ENCODE peak calls at places on chromosomes 5 and 9, in seven cellular contexts. One of them, this sample, is unnamed.

GRCh38 chr5:96962540-96962991 is 26.7 kb downstream of the LNPEP start:
- DNase-seq in M059J: no peak
- DNase-seq in EH: peak
- DNase-seq in activated effector memory CD4-positive, alpha-beta T cell treated with Interleukin-2 at 50 U/mL for 16 hours: no peak
- DNase-seq in GM23248: no peak
- DNase-seq in heart right ventricle: no peak
- DNase-seq in activated CD8-positive, alpha-beta memory T cell treated with anti-CD3 and anti-CD28 coated beads, Interleukin-2, amount 10 ng/mL, durations not matched to agents 7 days and 5 days: no peak
- DNase-seq in this sample: no peak

GRCh38 chr5:164784230-164784629 is 1278.8 kb downstream of the MAT2B start:
- DNase-seq in M059J: no peak
- DNase-seq in EH: no peak
- DNase-seq in activated effector memory CD4-positive, alpha-beta T cell treated with Interleukin-2 at 50 U/mL for 16 hours: no peak
- DNase-seq in GM23248: no peak
- DNase-seq in heart right ventricle: no peak
- DNase-seq in activated CD8-positive, alpha-beta memory T cell treated with anti-CD3 and anti-CD28 coated beads, Interleukin-2, amount 10 ng/mL, durations not matched to agents 7 days and 5 days: no peak
- DNase-seq in this sample: no peak

GRCh38 chr9:13529321-13530104 is 250.0 kb upstream of the MPDZ start:
- DNase-seq in M059J: no peak
- DNase-seq in EH: no peak
- DNase-seq in activated effector memory CD4-positive, alpha-beta T cell treated with Interleukin-2 at 50 U/mL for 16 hours: no peak
- DNase-seq in GM23248: no peak
- DNase-seq in heart right ventricle: no peak
- DNase-seq in activated CD8-positive, alpha-beta memory T cell treated with anti-CD3 and anti-CD28 coated beads, Interleukin-2, amount 10 ng/mL, durations not matched to agents 7 days and 5 days: no peak
- DNase-seq in this sample: peak

GRCh38 chr5:148382961-148383360 is 797 bp upstream of the FBXO38 start:
- DNase-seq in M059J: no peak
- DNase-seq in EH: peak
- DNase-seq in activated effector memory CD4-positive, alpha-beta T cell treated with Interleukin-2 at 50 U/mL for 16 hours: no peak
- DNase-seq in GM23248: no peak
- DNase-seq in heart right ventricle: no peak
- DNase-seq in activated CD8-positive, alpha-beta memory T cell treated with anti-CD3 and anti-CD28 coated beads, Interleukin-2, amount 10 ng/mL, durations not matched to agents 7 days and 5 days: no peak
- DNase-seq in this sample: no peak

GRCh38 chr5:164651544-164651943 is 1146.1 kb downstream of the MAT2B start:
- DNase-seq in M059J: no peak
- DNase-seq in EH: no peak
- DNase-seq in activated effector memory CD4-positive, alpha-beta T cell treated with Interleukin-2 at 50 U/mL for 16 hours: no peak
- DNase-seq in GM23248: no peak
- DNase-seq in heart right ventricle: no peak
- DNase-seq in activated CD8-positive, alpha-beta memory T cell treated with anti-CD3 and anti-CD28 coated beads, Interleukin-2, amount 10 ng/mL, durations not matched to agents 7 days and 5 days: no peak
- DNase-seq in this sample: no peak

GRCh38 chr5:53151713-53152458 is 42.3 kb upstream of the MOCS2 start:
- DNase-seq in M059J: peak
- DNase-seq in EH: peak
- DNase-seq in activated effector memory CD4-positive, alpha-beta T cell treated with Interleukin-2 at 50 U/mL for 16 hours: no peak
- DNase-seq in GM23248: peak
- DNase-seq in heart right ventricle: no peak
- DNase-seq in activated CD8-positive, alpha-beta memory T cell treated with anti-CD3 and anti-CD28 coated beads, Interleukin-2, amount 10 ng/mL, durations not matched to agents 7 days and 5 days: no peak
- DNase-seq in this sample: peak

GRCh38 chr5:139644646-139645494 is 3.3 kb upstream of the CXXC5 start:
- DNase-seq in M059J: no peak
- DNase-seq in EH: no peak
- DNase-seq in activated effector memory CD4-positive, alpha-beta T cell treated with Interleukin-2 at 50 U/mL for 16 hours: no peak
- DNase-seq in GM23248: no peak
- DNase-seq in heart right ventricle: peak
- DNase-seq in activated CD8-positive, alpha-beta memory T cell treated with anti-CD3 and anti-CD28 coated beads, Interleukin-2, amount 10 ng/mL, durations not matched to agents 7 days and 5 days: no peak
- DNase-seq in this sample: no peak

GRCh38 chr9:24242599-24242998 is 303.1 kb downstream of the IZUMO3 start:
- DNase-seq in M059J: no peak
- DNase-seq in EH: no peak
- DNase-seq in activated effector memory CD4-positive, alpha-beta T cell treated with Interleukin-2 at 50 U/mL for 16 hours: no peak
- DNase-seq in GM23248: no peak
- DNase-seq in heart right ventricle: no peak
- DNase-seq in activated CD8-positive, alpha-beta memory T cell treated with anti-CD3 and anti-CD28 coated beads, Interleukin-2, amount 10 ng/mL, durations not matched to agents 7 days and 5 days: no peak
- DNase-seq in this sample: no peak

GRCh38 chr9:35746583-35746982 is 2.4 kb downstream of the GBA2 start:
- DNase-seq in M059J: peak
- DNase-seq in EH: peak
- DNase-seq in activated effector memory CD4-positive, alpha-beta T cell treated with Interleukin-2 at 50 U/mL for 16 hours: no peak
- DNase-seq in GM23248: peak
- DNase-seq in heart right ventricle: no peak
- DNase-seq in activated CD8-positive, alpha-beta memory T cell treated with anti-CD3 and anti-CD28 coated beads, Interleukin-2, amount 10 ng/mL, durations not matched to agents 7 days and 5 days: no peak
- DNase-seq in this sample: no peak

GRCh38 chr5:135379052-135379654 is 19.9 kb downstream of the MACROH2A1 start:
- DNase-seq in M059J: peak
- DNase-seq in EH: peak
- DNase-seq in activated effector memory CD4-positive, alpha-beta T cell treated with Interleukin-2 at 50 U/mL for 16 hours: no peak
- DNase-seq in GM23248: peak
- DNase-seq in heart right ventricle: no peak
- DNase-seq in activated CD8-positive, alpha-beta memory T cell treated with anti-CD3 and anti-CD28 coated beads, Interleukin-2, amount 10 ng/mL, durations not matched to agents 7 days and 5 days: no peak
- DNase-seq in this sample: no peak

GRCh38 chr9:105157178-105157583 is 87.3 kb upstream of the SLC44A1 start:
- DNase-seq in M059J: peak
- DNase-seq in EH: peak
- DNase-seq in activated effector memory CD4-positive, alpha-beta T cell treated with Interleukin-2 at 50 U/mL for 16 hours: no peak
- DNase-seq in GM23248: peak
- DNase-seq in heart right ventricle: peak
- DNase-seq in activated CD8-positive, alpha-beta memory T cell treated with anti-CD3 and anti-CD28 coated beads, Interleukin-2, amount 10 ng/mL, durations not matched to agents 7 days and 5 days: peak
- DNase-seq in this sample: peak

GRCh38 chr5:9562101-9562500 is 16.2 kb upstream of the SEMA5A start:
- DNase-seq in M059J: peak
- DNase-seq in EH: peak
- DNase-seq in activated effector memory CD4-positive, alpha-beta T cell treated with Interleukin-2 at 50 U/mL for 16 hours: no peak
- DNase-seq in GM23248: peak
- DNase-seq in heart right ventricle: no peak
- DNase-seq in activated CD8-positive, alpha-beta memory T cell treated with anti-CD3 and anti-CD28 coated beads, Interleukin-2, amount 10 ng/mL, durations not matched to agents 7 days and 5 days: no peak
- DNase-seq in this sample: peak

GRCh38 chr5:129110742-129111141 is 16.2 kb downstream of the ISOC1 start:
- DNase-seq in M059J: no peak
- DNase-seq in EH: peak
- DNase-seq in activated effector memory CD4-positive, alpha-beta T cell treated with Interleukin-2 at 50 U/mL for 16 hours: no peak
- DNase-seq in GM23248: peak
- DNase-seq in heart right ventricle: no peak
- DNase-seq in activated CD8-positive, alpha-beta memory T cell treated with anti-CD3 and anti-CD28 coated beads, Interleukin-2, amount 10 ng/mL, durations not matched to agents 7 days and 5 days: no peak
- DNase-seq in this sample: no peak

GRCh38 chr5:168066536-168067208 is 224.8 kb upstream of the WWC1 start:
- DNase-seq in M059J: no peak
- DNase-seq in EH: peak
- DNase-seq in activated effector memory CD4-positive, alpha-beta T cell treated with Interleukin-2 at 50 U/mL for 16 hours: no peak
- DNase-seq in GM23248: peak
- DNase-seq in heart right ventricle: no peak
- DNase-seq in activated CD8-positive, alpha-beta memory T cell treated with anti-CD3 and anti-CD28 coated beads, Interleukin-2, amount 10 ng/mL, durations not matched to agents 7 days and 5 days: no peak
- DNase-seq in this sample: no peak

GRCh38 chr9:16032799-16033198 is 480.0 kb downstream of the CCDC171 start:
- DNase-seq in M059J: peak
- DNase-seq in EH: peak
- DNase-seq in activated effector memory CD4-positive, alpha-beta T cell treated with Interleukin-2 at 50 U/mL for 16 hours: no peak
- DNase-seq in GM23248: peak
- DNase-seq in heart right ventricle: no peak
- DNase-seq in activated CD8-positive, alpha-beta memory T cell treated with anti-CD3 and anti-CD28 coated beads, Interleukin-2, amount 10 ng/mL, durations not matched to agents 7 days and 5 days: no peak
- DNase-seq in this sample: peak

GRCh38 chr5:4873656-4874055 is 266.5 kb upstream of the ADAMTS16 start:
- DNase-seq in M059J: no peak
- DNase-seq in EH: no peak
- DNase-seq in activated effector memory CD4-positive, alpha-beta T cell treated with Interleukin-2 at 50 U/mL for 16 hours: no peak
- DNase-seq in GM23248: no peak
- DNase-seq in heart right ventricle: no peak
- DNase-seq in activated CD8-positive, alpha-beta memory T cell treated with anti-CD3 and anti-CD28 coated beads, Interleukin-2, amount 10 ng/mL, durations not matched to agents 7 days and 5 days: no peak
- DNase-seq in this sample: no peak

GRCh38 chr5:106397700-106398099 is 1273.0 kb downstream of the EFNA5 start:
- DNase-seq in M059J: peak
- DNase-seq in EH: peak
- DNase-seq in activated effector memory CD4-positive, alpha-beta T cell treated with Interleukin-2 at 50 U/mL for 16 hours: no peak
- DNase-seq in GM23248: peak
- DNase-seq in heart right ventricle: no peak
- DNase-seq in activated CD8-positive, alpha-beta memory T cell treated with anti-CD3 and anti-CD28 coated beads, Interleukin-2, amount 10 ng/mL, durations not matched to agents 7 days and 5 days: no peak
- DNase-seq in this sample: peak

GRCh38 chr5:134524219-134524825 is 1.1 kb upstream of the JADE2 start:
- DNase-seq in M059J: peak
- DNase-seq in EH: peak
- DNase-seq in activated effector memory CD4-positive, alpha-beta T cell treated with Interleukin-2 at 50 U/mL for 16 hours: peak
- DNase-seq in GM23248: peak
- DNase-seq in heart right ventricle: peak
- DNase-seq in activated CD8-positive, alpha-beta memory T cell treated with anti-CD3 and anti-CD28 coated beads, Interleukin-2, amount 10 ng/mL, durations not matched to agents 7 days and 5 days: peak
- DNase-seq in this sample: peak

GRCh38 chr5:118533923-118534322 is 454.4 kb downstream of the DTWD2 start:
- DNase-seq in M059J: no peak
- DNase-seq in EH: no peak
- DNase-seq in activated effector memory CD4-positive, alpha-beta T cell treated with Interleukin-2 at 50 U/mL for 16 hours: no peak
- DNase-seq in GM23248: no peak
- DNase-seq in heart right ventricle: no peak
- DNase-seq in activated CD8-positive, alpha-beta memory T cell treated with anti-CD3 and anti-CD28 coated beads, Interleukin-2, amount 10 ng/mL, durations not matched to agents 7 days and 5 days: no peak
- DNase-seq in this sample: no peak

GRCh38 chr5:159864885-159865622 is 51.2 kb upstream of the ADRA1B start:
- DNase-seq in M059J: peak
- DNase-seq in EH: peak
- DNase-seq in activated effector memory CD4-positive, alpha-beta T cell treated with Interleukin-2 at 50 U/mL for 16 hours: no peak
- DNase-seq in GM23248: peak
- DNase-seq in heart right ventricle: no peak
- DNase-seq in activated CD8-positive, alpha-beta memory T cell treated with anti-CD3 and anti-CD28 coated beads, Interleukin-2, amount 10 ng/mL, durations not matched to agents 7 days and 5 days: no peak
- DNase-seq in this sample: no peak

GRCh38 chr5:87276655-87277054 is 9.0 kb downstream of the RASA1 start:
- DNase-seq in M059J: no peak
- DNase-seq in EH: no peak
- DNase-seq in activated effector memory CD4-positive, alpha-beta T cell treated with Interleukin-2 at 50 U/mL for 16 hours: no peak
- DNase-seq in GM23248: no peak
- DNase-seq in heart right ventricle: no peak
- DNase-seq in activated CD8-positive, alpha-beta memory T cell treated with anti-CD3 and anti-CD28 coated beads, Interleukin-2, amount 10 ng/mL, durations not matched to agents 7 days and 5 days: no peak
- DNase-seq in this sample: no peak

GRCh38 chr5:159601216-159601615 is 270.9 kb upstream of the IL12B start:
- DNase-seq in M059J: no peak
- DNase-seq in EH: no peak
- DNase-seq in activated effector memory CD4-positive, alpha-beta T cell treated with Interleukin-2 at 50 U/mL for 16 hours: no peak
- DNase-seq in GM23248: no peak
- DNase-seq in heart right ventricle: no peak
- DNase-seq in activated CD8-positive, alpha-beta memory T cell treated with anti-CD3 and anti-CD28 coated beads, Interleukin-2, amount 10 ng/mL, durations not matched to agents 7 days and 5 days: no peak
- DNase-seq in this sample: no peak

GRCh38 chr5:52920929-52921328 is 68.2 kb upstream of the ITGA2 start:
- DNase-seq in M059J: peak
- DNase-seq in EH: peak
- DNase-seq in activated effector memory CD4-positive, alpha-beta T cell treated with Interleukin-2 at 50 U/mL for 16 hours: no peak
- DNase-seq in GM23248: peak
- DNase-seq in heart right ventricle: no peak
- DNase-seq in activated CD8-positive, alpha-beta memory T cell treated with anti-CD3 and anti-CD28 coated beads, Interleukin-2, amount 10 ng/mL, durations not matched to agents 7 days and 5 days: no peak
- DNase-seq in this sample: peak

GRCh38 chr5:150457562-150458240 is 8.2 kb upstream of the RPS14 start:
- DNase-seq in M059J: no peak
- DNase-seq in EH: no peak
- DNase-seq in activated effector memory CD4-positive, alpha-beta T cell treated with Interleukin-2 at 50 U/mL for 16 hours: no peak
- DNase-seq in GM23248: no peak
- DNase-seq in heart right ventricle: no peak
- DNase-seq in activated CD8-positive, alpha-beta memory T cell treated with anti-CD3 and anti-CD28 coated beads, Interleukin-2, amount 10 ng/mL, durations not matched to agents 7 days and 5 days: no peak
- DNase-seq in this sample: no peak

GRCh38 chr5:176446884-176447537 is 1.2 kb upstream of the FAF2 start:
- DNase-seq in M059J: peak
- DNase-seq in EH: no peak
- DNase-seq in activated effector memory CD4-positive, alpha-beta T cell treated with Interleukin-2 at 50 U/mL for 16 hours: no peak
- DNase-seq in GM23248: peak
- DNase-seq in heart right ventricle: no peak
- DNase-seq in activated CD8-positive, alpha-beta memory T cell treated with anti-CD3 and anti-CD28 coated beads, Interleukin-2, amount 10 ng/mL, durations not matched to agents 7 days and 5 days: peak
- DNase-seq in this sample: no peak

GRCh38 chr9:91361294-91362201 is at the start of gene AUH:
- DNase-seq in M059J: peak
- DNase-seq in EH: peak
- DNase-seq in activated effector memory CD4-positive, alpha-beta T cell treated with Interleukin-2 at 50 U/mL for 16 hours: peak
- DNase-seq in GM23248: peak
- DNase-seq in heart right ventricle: peak
- DNase-seq in activated CD8-positive, alpha-beta memory T cell treated with anti-CD3 and anti-CD28 coated beads, Interleukin-2, amount 10 ng/mL, durations not matched to agents 7 days and 5 days: peak
- DNase-seq in this sample: peak

This sample was measured in HT1080.